ENCODE peak calls at places on chromosome 21, in eight cellular contexts. A is fibroblast of lung, S is cardiac fibroblast, K is H4, T is aorta, G is transverse colon, Q is HEK293T, L is mucosa of descending colon. O is an unnamed sample.

GRCh38 chr21:33987461-33987860 is 71.9 kb upstream of the ATP5PO start:
- DNase-seq in K (no peak), L (no peak), S (no peak), T (no peak), A (no peak), Q (no peak), G (no peak), O (no peak)

GRCh38 chr21:46212721-46213484 is 15.7 kb downstream of the LSS start:
- DNase-seq in G (no peak), S (no peak), A (no peak), K (no peak), L (peak), T (no peak), Q (no peak), O (no peak)

GRCh38 chr21:42146821-42147220 is 72.1 kb upstream of the ABCG1 start:
- DNase-seq in Q (no peak), L (peak), T (no peak), S (no peak), G (no peak), A (no peak), K (no peak), O (peak)

GRCh38 chr21:35217504-35218060 is 168.5 kb upstream of the RUNX1 start:
- DNase-seq in K (no peak), L (no peak), G (no peak), S (peak), T (no peak), A (peak), Q (no peak), O (no peak)

GRCh38 chr21:29387598-29387997 is 88.9 kb downstream of the BACH1 start:
- DNase-seq in Q (no peak), L (no peak), K (no peak), S (no peak), A (no peak), G (no peak), T (no peak), O (no peak)

GRCh38 chr21:38322551-38322950 is 65.8 kb downstream of the KCNJ15 start:
- DNase-seq in K (no peak), A (peak), S (no peak), T (no peak), G (no peak), L (no peak), Q (no peak), O (no peak)

GRCh38 chr21:30625449-30625848 is 5.0 kb downstream of the KRTAP20-4 start:
- DNase-seq in Q (no peak), A (no peak), K (no peak), T (no peak), G (no peak), L (no peak), S (no peak), O (no peak)

GRCh38 chr21:42799516-42799915 is 79.8 kb downstream of the WDR4 start:
- DNase-seq in G (no peak), L (no peak), T (no peak), Q (no peak), K (no peak), A (no peak), S (no peak), O (no peak)

GRCh38 chr21:38591138-38591537 is 92.9 kb upstream of the ERG start:
- DNase-seq in A (no peak), L (no peak), Q (no peak), K (no peak), T (no peak), S (no peak), G (no peak), O (no peak)

GRCh38 chr21:35004289-35004688 is 44.8 kb downstream of the RUNX1 start:
- DNase-seq in T (no peak), S (no peak), G (no peak), K (no peak), L (no peak), Q (no peak), A (no peak), O (no peak)

GRCh38 chr21:29085106-29085752 is 11.8 kb upstream of the CCT8 start:
- DNase-seq in Q (no peak), A (no peak), S (no peak), K (no peak), L (no peak), T (no peak), G (no peak), O (no peak)

GRCh38 chr21:45461369-45461750 is 56.4 kb downstream of the COL18A1 start:
- DNase-seq in T (no peak), S (no peak), L (no peak), K (no peak), G (no peak), A (no peak), Q (no peak), O (peak)

GRCh38 chr21:15543473-15543872 is 186.3 kb upstream of the USP25 start:
- DNase-seq in G (no peak), S (no peak), T (no peak), K (peak), Q (no peak), L (no peak), A (no peak), O (no peak)

GRCh38 chr21:38759286-38759872 is 46.4 kb upstream of the ETS2 start:
- DNase-seq in K (no peak), T (no peak), S (peak), Q (no peak), A (peak), L (no peak), G (no peak), O (no peak)

GRCh38 chr21:27339902-27340301 is 373.0 kb upstream of the ADAMTS5 start:
- DNase-seq in S (peak), G (no peak), K (peak), Q (no peak), A (no peak), L (no peak), T (no peak), O (no peak)

GRCh38 chr21:37878946-37879660 is 37.2 kb downstream of the KCNJ6 start:
- DNase-seq in G (no peak), K (no peak), Q (no peak), L (no peak), S (peak), T (no peak), A (peak), O (no peak)

GRCh38 chr21:43266534-43266933 is 97.7 kb downstream of the CRYAA start:
- DNase-seq in T (peak), G (no peak), L (no peak), K (no peak), Q (no peak), S (peak), A (no peak), O (no peak)

O was measured in Peyer's patch.